ENCODE peak calls at places on chromosomes 7 and 10, in nine cellular contexts. G is HEK293T, S is neural progenitor cell, P is RWPE1, Q is iPS DF 6.9, M is A549, D is mucosa of gallbladder, W is NCI-H2107, I is mucosa of descending colon. O is an unnamed sample.

GRCh38 chr7:157011333-157012112 is 1.1 kb upstream of the MNX1 start:
- DNase-seq in G (peak; percentile 59), S (peak; percentile 53), P (no peak), Q (no peak), M (no peak), D (no peak), W (no peak), I (peak; percentile 49), O (no peak)

GRCh38 chr7:83547526-83547925 is 101.4 kb downstream of the SEMA3E start:
- DNase-seq in G (peak; percentile 19), S (no peak), P (peak; percentile 23), Q (no peak), M (peak; percentile 7), D (peak; percentile 73), W (peak; percentile 25), I (no peak), O (no peak)

GRCh38 chr10:68235591-68235990 is 3.7 kb upstream of the ATOH7 start:
- DNase-seq in G (no peak), S (no peak), P (no peak), Q (no peak), M (no peak), D (no peak), W (no peak), I (no peak), O (no peak)

GRCh38 chr10:84335516-84335915 is 7.1 kb downstream of the CCSER2 start:
- DNase-seq in G (no peak), S (no peak), P (no peak), Q (no peak), M (no peak), D (no peak), W (no peak), I (no peak), O (no peak)

GRCh38 chr7:105776068-105776790 is 100.2 kb downstream of the ATXN7L1 start:
- DNase-seq in G (no peak), S (peak; percentile 51), P (peak; percentile 89), Q (peak; percentile 84), M (peak; percentile 67), D (peak; percentile 53), W (no peak), I (no peak), O (no peak)

GRCh38 chr10:27625452-27626345 is 119.9 kb downstream of the MKX start:
- DNase-seq in G (no peak), S (peak; percentile 9), P (no peak), Q (no peak), M (no peak), D (no peak), W (no peak), I (no peak), O (no peak)

GRCh38 chr7:111029574-111030357 is 61.2 kb upstream of the LRRN3 start:
- DNase-seq in G (no peak), S (no peak), P (no peak), Q (no peak), M (no peak), D (no peak), W (peak; percentile 31), I (no peak), O (peak; percentile 53)

GRCh38 chr7:27201231-27202017 is 1.5 kb upstream of the HOXA13 start:
- DNase-seq in G (no peak), S (no peak), P (no peak), Q (no peak), M (no peak), D (no peak), W (no peak), I (peak; percentile 60), O (no peak)

GRCh38 chr7:77349141-77349540 is 67.0 kb downstream of the GSAP start:
- DNase-seq in G (no peak), S (no peak), P (no peak), Q (no peak), M (no peak), D (no peak), W (no peak), I (no peak), O (no peak)

GRCh38 chr7:20385121-20385520 is 54.4 kb downstream of the ITGB8 start:
- DNase-seq in G (no peak), S (no peak), P (peak; percentile 67), Q (no peak), M (no peak), D (no peak), W (no peak), I (no peak), O (no peak)

GRCh38 chr10:122159159-122159970 is 111.7 kb upstream of the BTBD16 start:
- DNase-seq in G (no peak), S (no peak), P (no peak), Q (no peak), M (no peak), D (no peak), W (no peak), I (no peak), O (no peak)

GRCh38 chr7:150378115-150378852 is 846 bp upstream of the ZNF775 start:
- DNase-seq in G (peak; percentile 59), S (peak; percentile 94), P (peak; percentile 26), Q (peak; percentile 87), M (peak; percentile 72), D (peak; percentile 63), W (peak; percentile 84), I (peak; percentile 84), O (peak; percentile 61)

GRCh38 chr10:99279626-99280111 is 44.0 kb upstream of the HPSE2 start:
- DNase-seq in G (no peak), S (no peak), P (no peak), Q (no peak), M (peak; percentile 7), D (no peak), W (no peak), I (no peak), O (no peak)

GRCh38 chr10:71812016-71812912 is 38.8 kb downstream of the PSAP start:
- DNase-seq in G (peak; percentile 80), S (peak; percentile 66), P (peak; percentile 83), Q (no peak), M (peak; percentile 82), D (peak; percentile 68), W (no peak), I (peak; percentile 84), O (peak; percentile 83)

GRCh38 chr10:32338262-32338661 is 8.7 kb downstream of the EPC1 start:
- DNase-seq in G (no peak), S (no peak), P (no peak), Q (no peak), M (no peak), D (no peak), W (no peak), I (no peak), O (no peak)

GRCh38 chr10:44628921-44629320 is 244.0 kb upstream of the CXCL12 start:
- DNase-seq in G (no peak), S (no peak), P (peak; percentile 2), Q (no peak), M (no peak), D (no peak), W (no peak), I (no peak), O (no peak)

GRCh38 chr7:108442039-108442568 is 14.1 kb downstream of the NRCAM start:
- DNase-seq in G (no peak), S (no peak), P (peak; percentile 74), Q (no peak), M (peak; percentile 39), D (no peak), W (peak; percentile 64), I (no peak), O (peak; percentile 51)

GRCh38 chr7:92840309-92840708 is 3.9 kb upstream of the CDK6 start:
- DNase-seq in G (no peak), S (peak; percentile 28), P (no peak), Q (no peak), M (no peak), D (no peak), W (no peak), I (no peak), O (peak; percentile 36)

GRCh38 chr7:43790834-43791233 is 32.4 kb downstream of the BLVRA start:
- DNase-seq in G (no peak), S (no peak), P (no peak), Q (no peak), M (no peak), D (no peak), W (no peak), I (no peak), O (no peak)

GRCh38 chr7:130380121-130380860 is at the start of gene CPA1:
- DNase-seq in G (no peak), S (no peak), P (no peak), Q (no peak), M (no peak), D (no peak), W (no peak), I (no peak), O (no peak)

GRCh38 chr7:16657656-16658279 is 11.8 kb downstream of the BZW2 start:
- DNase-seq in G (peak; percentile 14), S (peak; percentile 59), P (peak; percentile 53), Q (peak; percentile 27), M (peak; percentile 33), D (no peak), W (no peak), I (no peak), O (no peak)

GRCh38 chr7:93715234-93715633 is 140.7 kb upstream of the CALCR start:
- DNase-seq in G (peak; percentile 48), S (peak; percentile 64), P (peak; percentile 33), Q (peak; percentile 29), M (peak; percentile 43), D (peak; percentile 21), W (peak; percentile 8), I (peak; percentile 36), O (peak; percentile 35)

GRCh38 chr7:151400626-151401315 is 9.1 kb downstream of the WDR86 start:
- DNase-seq in G (no peak), S (peak; percentile 45), P (no peak), Q (no peak), M (no peak), D (no peak), W (no peak), I (peak; percentile 11), O (no peak)

O was measured in activated CD4-positive, alpha-beta memory T cell treated with anti-CD3 and anti-CD28 coated beads for 36 hours.